ENCODE peak calls at places on chromosomes 4 and X, in nine cellular contexts. Y, A, I, T, B, R, Q, Z and H are unnamed samples.

GRCh38 chrX:103941201-103941975 is 21.0 kb upstream of the TMSB15B start:
- DNase-seq in I (peak), Y (no peak), A (no peak), Z (peak), B (no peak), Q (no peak), T (no peak), R (peak), H (peak)

GRCh38 chrX:119696251-119696890 is 3.4 kb upstream of the SEPTIN6 start:
- DNase-seq in T (no peak), B (no peak), Z (no peak), Q (no peak), I (no peak), R (no peak), A (no peak), Y (no peak), H (no peak)

GRCh38 chr4:88275516-88275915 is 8.8 kb downstream of the PPM1K start:
- DNase-seq in I (no peak), B (peak), Q (no peak), T (no peak), Y (no peak), R (peak), A (no peak), Z (peak), H (no peak)

GRCh38 chr4:114015444-114015899 is 36.0 kb upstream of the ARSJ start:
- DNase-seq in Q (peak), A (no peak), B (no peak), Y (peak), T (peak), I (peak), Z (peak), R (peak), H (peak)

GRCh38 chrX:134932528-134933217 is 58.1 kb upstream of the SMIM10 start:
- DNase-seq in Q (peak), T (no peak), I (peak), R (peak), Y (peak), A (no peak), B (no peak), Z (peak), H (no peak)

GRCh38 chr4:26290276-26290675 is 30.5 kb upstream of the RBPJ start:
- DNase-seq in R (no peak), A (no peak), I (no peak), Y (no peak), B (no peak), T (no peak), Z (no peak), Q (no peak), H (no peak)

GRCh38 chr4:33297091-33297490 is 2576.9 kb downstream of the PCDH7 start:
- DNase-seq in I (no peak), R (no peak), Q (no peak), Y (no peak), T (no peak), A (no peak), Z (no peak), B (no peak), H (no peak)

GRCh38 chr4:53116959-53117358 is 248.9 kb downstream of the SCFD2 start:
- DNase-seq in Y (no peak), Q (no peak), Z (peak), T (no peak), R (peak), B (no peak), A (no peak), I (no peak), H (no peak)

GRCh38 chrX:88244066-88244465 is 503.0 kb upstream of the CPXCR1 start:
- DNase-seq in Q (no peak), I (no peak), R (no peak), Y (no peak), Z (no peak), T (no peak), A (no peak), B (no peak), H (no peak)

GRCh38 chr4:121454251-121454979 is 73.6 kb upstream of the QRFPR start:
- DNase-seq in A (no peak), I (no peak), Y (no peak), T (no peak), R (no peak), Q (no peak), Z (no peak), B (no peak), H (no peak)

GRCh38 chr4:48315728-48316630 is 25.4 kb upstream of the SLAIN2 start:
- DNase-seq in A (no peak), Z (peak), I (peak), Q (no peak), R (peak), B (no peak), T (no peak), Y (no peak), H (peak)

GRCh38 chrX:48934581-48935331 is 15.9 kb upstream of the PIM2 start:
- DNase-seq in A (no peak), R (no peak), T (no peak), Q (no peak), Y (no peak), I (no peak), Z (no peak), B (peak), H (no peak)

GRCh38 chr4:123564758-123565346 is 168.3 kb downstream of the SPRY1 start:
- DNase-seq in Z (peak), T (no peak), Q (peak), Y (peak), B (peak), A (peak), I (peak), R (peak), H (peak)

GRCh38 chr4:970046-970745 is 3.2 kb downstream of the DGKQ start:
- DNase-seq in I (no peak), Y (no peak), A (no peak), B (no peak), R (no peak), T (no peak), Z (no peak), Q (no peak), H (no peak)

GRCh38 chr4:82823062-82823461 is 24.5 kb upstream of the SCD5 start:
- DNase-seq in B (no peak), A (no peak), Q (no peak), R (no peak), T (no peak), Z (peak), Y (peak), I (no peak), H (no peak)

GRCh38 chr4:26958925-26959653 is 98.4 kb downstream of the STIM2 start:
- DNase-seq in Q (no peak), Y (no peak), T (no peak), Z (no peak), B (no peak), I (no peak), R (no peak), A (no peak), H (no peak)

GRCh38 chrX:12901486-12901885 is 4.9 kb upstream of the TLR8 start:
- DNase-seq in B (peak), A (peak), Y (peak), Z (peak), I (peak), T (no peak), R (peak), Q (peak), H (peak)

GRCh38 chr4:972651-973424 is 531 bp downstream of the DGKQ start:
- DNase-seq in T (no peak), Z (no peak), A (peak), Q (peak), B (peak), Y (no peak), R (peak), I (peak), H (no peak)

GRCh38 chr4:2893772-2894171 is 50.1 kb downstream of the ADD1 start:
- DNase-seq in B (no peak), Z (no peak), I (no peak), T (no peak), A (no peak), Y (no peak), R (peak), Q (no peak), H (no peak)

GRCh38 chrX:10115082-10115481 is 41.7 kb upstream of the CLCN4 start:
- DNase-seq in B (no peak), A (no peak), Y (no peak), Q (no peak), Z (no peak), I (no peak), T (no peak), R (no peak), H (no peak)

GRCh38 chr4:139934336-139934735 is 219.6 kb downstream of the MAML3 start:
- DNase-seq in A (no peak), R (peak), I (no peak), Z (peak), B (no peak), Y (no peak), Q (no peak), T (no peak), H (no peak)

GRCh38 chrX:47649302-47649701 is 1.1 kb downstream of the ELK1 start:
- DNase-seq in Z (no peak), A (no peak), Y (no peak), Q (no peak), T (no peak), B (no peak), R (no peak), I (no peak), H (no peak)